ENCODE peak calls at places on chromosomes 6 and 20, in six cellular contexts. J, L, W, G, I and E are unnamed samples.

GRCh38 chr6:38163186-38164130 is 343.9 kb downstream of the ZFAND3 start:
- DNase-seq in J (no peak), L (no peak), W (no peak), G (no peak), I (no peak), E (peak; percentile 9)

GRCh38 chr6:157486632-157487031 is 105.6 kb downstream of the ZDHHC14 start:
- DNase-seq in J (no peak), L (no peak), W (no peak), G (no peak), I (no peak), E (no peak)

GRCh38 chr6:139943391-139943790 is 568.9 kb upstream of the CITED2 start:
- DNase-seq in J (no peak), L (no peak), W (peak; percentile 89), G (no peak), I (peak; percentile 80), E (peak; percentile 56)

GRCh38 chr20:6053776-6054688 is at the start of gene LRRN4:
- DNase-seq in J (peak; percentile 94), L (no peak), W (peak; percentile 26), G (peak; percentile 57), I (peak; percentile 79), E (peak; percentile 39)

GRCh38 chr20:7710440-7710839 is 229.8 kb downstream of the HAO1 start:
- DNase-seq in J (no peak), L (no peak), W (no peak), G (no peak), I (no peak), E (no peak)

GRCh38 chr6:135300576-135300975 is 119.5 kb downstream of the MYB start:
- DNase-seq in J (no peak), L (no peak), W (peak; percentile 24), G (no peak), I (no peak), E (no peak)

GRCh38 chr6:137334884-137335283 is 115.7 kb upstream of the IFNGR1 start:
- DNase-seq in J (no peak), L (no peak), W (no peak), G (no peak), I (no peak), E (no peak)

GRCh38 chr20:50111120-50111828 is 1.7 kb downstream of the UBE2V1 start:
- DNase-seq in J (peak; percentile 40), L (no peak), W (peak; percentile 73), G (no peak), I (peak; percentile 85), E (peak; percentile 74)

GRCh38 chr6:170476360-170476759 is 76.7 kb downstream of the PSMB1 start:
- DNase-seq in J (no peak), L (no peak), W (no peak), G (no peak), I (no peak), E (peak; percentile 6)

GRCh38 chr6:74749211-74750142 is 456.4 kb downstream of the COL12A1 start:
- DNase-seq in J (no peak), L (peak; percentile 5), W (no peak), G (no peak), I (peak; percentile 18), E (no peak)

GRCh38 chr20:61848851-61849250 is 216.8 kb downstream of the TAF4 start:
- DNase-seq in J (no peak), L (no peak), W (no peak), G (no peak), I (no peak), E (no peak)

GRCh38 chr6:156719395-156719719 is 57.8 kb upstream of the ARID1B start:
- DNase-seq in J (no peak), L (no peak), W (no peak), G (no peak), I (no peak), E (no peak)

GRCh38 chr6:91144161-91144560 is 557.3 kb upstream of the MAP3K7 start:
- DNase-seq in J (no peak), L (no peak), W (no peak), G (no peak), I (no peak), E (no peak)

GRCh38 chr6:152270301-152270925 is 366.7 kb downstream of the SYNE1 start:
- DNase-seq in J (peak; percentile 81), L (no peak), W (peak; percentile 70), G (no peak), I (peak; percentile 21), E (no peak)

GRCh38 chr20:47854687-47855212 is 69.5 kb upstream of the SULF2 start:
- DNase-seq in J (peak; percentile 87), L (no peak), W (peak; percentile 41), G (peak; percentile 72), I (peak; percentile 53), E (no peak)

GRCh38 chr20:5504061-5504739 is 187.4 kb upstream of the PROKR2 start:
- DNase-seq in J (no peak), L (no peak), W (no peak), G (no peak), I (no peak), E (peak; percentile 53)

GRCh38 chr6:99933129-99933528 is 60.9 kb downstream of the MCHR2 start:
- DNase-seq in J (no peak), L (no peak), W (peak; percentile 83), G (no peak), I (peak; percentile 28), E (peak; percentile 67)

GRCh38 chr6:41960026-41960425 is 18.4 kb upstream of the CCND3 start:
- DNase-seq in J (no peak), L (no peak), W (no peak), G (no peak), I (no peak), E (no peak)

GRCh38 chr6:18412644-18413043 is 25.5 kb downstream of the RNF144B start:
- DNase-seq in J (no peak), L (no peak), W (peak; percentile 77), G (no peak), I (no peak), E (peak; percentile 50)

DNA sequence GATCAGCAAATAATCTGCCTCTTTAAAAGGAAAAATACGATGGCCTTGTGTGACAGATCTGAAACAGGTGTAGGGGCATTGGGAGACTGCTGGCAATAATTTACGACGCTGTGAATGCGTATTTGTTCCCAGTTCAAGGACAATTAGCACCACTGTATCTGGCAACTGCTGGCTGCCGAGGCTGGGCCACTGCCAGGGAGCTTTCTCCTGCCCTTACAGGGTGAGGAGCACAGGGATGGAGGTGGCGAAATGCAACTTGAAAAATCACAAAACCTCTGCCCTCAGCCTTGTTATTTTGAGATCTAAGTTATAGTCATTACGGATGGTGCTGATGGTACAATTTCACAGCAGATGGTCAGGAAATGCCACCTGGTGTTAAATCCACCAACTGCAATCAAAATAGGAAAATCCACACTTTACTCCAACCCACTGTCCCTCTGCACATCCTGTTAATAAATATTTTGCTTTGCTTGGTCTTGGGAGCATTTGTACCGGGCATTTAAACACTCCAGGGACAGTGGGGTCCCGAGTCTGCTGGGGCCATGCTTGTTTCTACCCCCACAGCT is 6.4 kb downstream of the MYLK4 start:
- DNase-seq in J (no peak), L (no peak), W (no peak), G (no peak), I (peak; percentile 26), E (no peak)
- H3K4me3 ChIP-seq in J (no peak overlapping the region), L (no peak overlapping the region), W (no peak overlapping the region), G (no peak overlapping the region), I (no peak overlapping the region), E (no peak overlapping the region)

GRCh38 chr6:44201200-44201599 is 15.5 kb upstream of the MYMX start:
- DNase-seq in J (peak; percentile 31), L (no peak), W (no peak), G (no peak), I (no peak), E (peak; percentile 35)

GRCh38 chr6:44203955-44204354 is 12.8 kb upstream of the MYMX start:
- DNase-seq in J (no peak), L (no peak), W (no peak), G (no peak), I (no peak), E (peak; percentile 93)

GRCh38 chr6:44201638-44202303 is 15.0 kb upstream of the MYMX start:
- DNase-seq in J (no peak), L (no peak), W (no peak), G (no peak), I (no peak), E (peak; percentile 42)

GRCh38 chr6:44202332-44202971 is 14.3 kb upstream of the MYMX start:
- DNase-seq in J (peak; percentile 95), L (no peak), W (no peak), G (peak; percentile 78), I (no peak), E (no peak)

GRCh38 chr6:44202972-44203750 is 13.6 kb upstream of the MYMX start:
- DNase-seq in J (peak; percentile 64), L (no peak), W (no peak), G (no peak), I (no peak), E (peak; percentile 92)
- H4K8ac ChIP-seq in J (no peak overlapping the region), L (no peak overlapping the region), W (no peak overlapping the region), G (peak overlapping the region; percentile 97), I (no peak overlapping the region), E (peak overlapping the region; percentile 87)

GRCh38 chr6:530425-530824 is 126.5 kb downstream of the HUS1B start:
- DNase-seq in J (no peak), L (no peak), W (no peak), G (no peak), I (no peak), E (no peak)

GRCh38 chr6:524803-525202 is 132.1 kb downstream of the HUS1B start:
- DNase-seq in J (peak; percentile 16), L (no peak), W (no peak), G (no peak), I (no peak), E (no peak)

GRCh38 chr6:528989-529388 is 127.9 kb downstream of the HUS1B start:
- DNase-seq in J (no peak), L (no peak), W (no peak), G (no peak), I (no peak), E (no peak)

DNA sequence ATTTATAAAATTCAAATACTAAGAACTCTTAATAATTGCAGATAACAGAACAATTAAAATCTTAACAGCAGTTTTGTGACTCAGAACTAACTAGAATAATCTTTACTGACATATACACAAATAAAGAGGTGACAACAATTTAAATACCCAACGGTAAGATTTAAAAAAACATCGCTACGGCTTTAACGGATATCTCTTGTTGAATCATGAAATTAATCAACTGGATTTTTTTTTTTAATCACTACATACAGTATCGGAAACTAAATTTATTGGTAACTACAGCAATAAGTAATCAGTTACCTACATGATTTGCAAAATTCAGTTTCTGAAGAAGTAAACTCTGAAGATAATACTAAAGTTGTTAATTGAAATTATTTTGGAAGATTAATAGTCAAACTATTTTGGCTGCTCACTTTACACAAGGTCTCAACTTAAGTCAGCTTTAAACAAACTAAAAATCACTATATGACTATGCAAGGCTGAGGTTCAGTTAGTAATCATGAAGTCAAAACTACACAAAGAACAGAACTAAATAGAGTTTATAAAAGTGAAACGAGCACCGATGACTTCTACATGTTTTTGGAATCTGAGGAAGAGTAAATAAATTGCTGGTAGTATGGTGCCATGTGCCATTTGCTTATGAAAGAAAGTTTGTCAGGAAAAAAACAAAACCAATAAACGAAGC is 128.8 kb downstream of the HUS1B start:
- DNase-seq in J (no peak), L (no peak), W (no peak), G (no peak), I (no peak), E (no peak)
- H3K4me3 ChIP-seq in J (no peak overlapping the region), L (no peak overlapping the region), W (no peak overlapping the region), G (no peak overlapping the region), I (no peak overlapping the region), E (no peak overlapping the region)

DNA sequence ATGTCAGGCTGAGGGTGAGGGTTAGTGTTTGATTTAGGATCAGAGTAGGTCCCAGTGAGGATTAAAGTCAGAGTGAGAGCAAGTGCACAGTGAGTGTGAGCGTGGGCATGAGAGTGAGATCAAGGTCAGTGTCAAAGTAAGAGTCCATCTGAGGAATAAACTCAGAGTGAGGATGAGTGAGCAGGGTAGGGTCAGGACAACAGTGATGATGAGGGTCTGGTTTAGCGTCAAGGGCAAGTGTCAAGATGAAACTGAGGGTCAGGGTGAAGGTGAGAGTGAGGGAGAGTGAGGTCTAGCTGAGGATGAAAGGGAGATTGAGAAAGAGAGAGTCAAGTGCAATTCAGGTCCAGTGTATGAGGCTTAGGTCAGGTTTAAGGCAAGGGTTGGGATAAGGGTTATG is 7.7 kb upstream of the ZNF343 start:
- DNase-seq in J (no peak), L (no peak), W (no peak), G (no peak), I (no peak), E (no peak)
- H4K8ac ChIP-seq in J (no peak overlapping the region), L (no peak overlapping the region), W (no peak overlapping the region), G (no peak overlapping the region), I (no peak overlapping the region), E (no peak overlapping the region)